ENCODE peak calls at places on chromosomes 4 and X, in seven cellular contexts. J is activated T-cell treated with anti-CD3 and anti-CD28 coated beads for 4 hours, C is EH, G is AG09309, K is AG04450, S is HT1080, F is NCI-H82. O is an unnamed sample.
A peak's percentile ranks its signal among the peaks of the same experiment; 100 is the strongest.

GRCh38 chr4:93764647-93765246 is 63.8 kb upstream of the ATOH1 start:
- DNase-seq in J (no peak), S (peak; percentile 36), G (peak; percentile 1), F (peak; percentile 61), C (peak; percentile 36), K (peak; percentile 20), O (no peak)

GRCh38 chrX:136694491-136695087 is 46.6 kb downstream of the CD40LG start:
- DNase-seq in G (peak; percentile 28), C (peak; percentile 53), S (peak; percentile 1), F (peak; percentile 73), J (no peak), K (no peak), O (no peak)

GRCh38 chrX:39039890-39040289 is 238.6 kb downstream of the MID1IP1 start:
- DNase-seq in C (no peak), S (no peak), F (no peak), G (no peak), K (no peak), J (no peak), O (no peak)

GRCh38 chrX:108437789-108438623 is at the start of gene COL4A6:
- DNase-seq in G (no peak), F (no peak), J (no peak), K (no peak), C (peak; percentile 16), S (no peak), O (peak; percentile 37)

GRCh38 chr4:83686166-83686565 is 150.3 kb downstream of the GPAT3 start:
- DNase-seq in K (no peak), C (peak; percentile 82), F (no peak), S (peak; percentile 81), G (peak; percentile 67), J (no peak), O (no peak)

GRCh38 chrX:23861215-23861896 is 46.4 kb downstream of the APOO start:
- DNase-seq in S (no peak), G (no peak), F (no peak), J (no peak), C (no peak), K (no peak), O (no peak)

GRCh38 chr4:185839204-185839712 is 27.3 kb upstream of the SORBS2 start:
- DNase-seq in K (peak; percentile 77), S (peak; percentile 98), J (no peak), F (peak; percentile 3), G (peak; percentile 81), C (peak; percentile 98), O (peak; percentile 45)

GRCh38 chr4:86326399-86326798 is 33.5 kb downstream of the MAPK10 start:
- DNase-seq in K (no peak), C (peak; percentile 13), J (no peak), F (no peak), G (no peak), S (no peak), O (no peak)

GRCh38 chrX:17022205-17022604 is 75.7 kb downstream of the REPS2 start:
- DNase-seq in F (peak; percentile 89), C (peak; percentile 62), S (peak; percentile 24), G (peak; percentile 33), K (peak; percentile 24), J (no peak), O (no peak)

GRCh38 chrX:70755850-70756249 is 152.7 kb downstream of the TEX11 start:
- DNase-seq in S (no peak), G (no peak), K (no peak), F (no peak), C (no peak), J (peak; percentile 15), O (peak; percentile 3)

GRCh38 chr4:141388483-141388882 is 167.8 kb downstream of the ZNF330 start:
- DNase-seq in C (peak; percentile 87), S (peak; percentile 7), G (peak; percentile 55), F (no peak), K (peak; percentile 62), J (no peak), O (no peak)

GRCh38 chr4:26574563-26574962 is 9.3 kb upstream of the TBC1D19 start:
- DNase-seq in F (peak; percentile 82), J (no peak), K (no peak), C (no peak), G (no peak), S (no peak), O (no peak)

O was measured in thyroid gland.